ENCODE peak calls at places on chromosome 10, in ten cellular contexts. Q is uterus, M is fibroblast of pulmonary artery, O is thyroid gland, P is HFFc6, H is mesothelial cell of epicardium, R is BE2C, L is fibroblast of the aortic adventitia, A is IMR-90, C is astrocyte of the spinal cord. D is an unnamed sample.

GRCh38 chr10:22253578-22253882 is 35.7 kb upstream of the EBLN1 start:
- DNase-seq in M (no peak), A (no peak), Q (no peak), R (no peak), C (no peak), O (peak), L (no peak), P (no peak), H (no peak), D (no peak)

GRCh38 chr10:16049050-16049449 is 188.7 kb upstream of the MINDY3 start:
- DNase-seq in L (no peak), Q (no peak), H (no peak), C (no peak), A (no peak), M (no peak), P (no peak), R (no peak), O (no peak), D (no peak)

GRCh38 chr10:93916257-93917063 is 22.7 kb downstream of the SLC35G1 start:
- DNase-seq in H (no peak), L (peak), P (peak), A (peak), M (peak), Q (no peak), R (no peak), O (no peak), C (peak), D (no peak)

GRCh38 chr10:102153093-102153620 is 968 bp downstream of the NOLC1 start:
- DNase-seq in O (no peak), Q (no peak), R (no peak), C (peak), A (peak), L (peak), M (no peak), P (no peak), H (no peak), D (no peak)

GRCh38 chr10:103661951-103662405 is 168.5 kb downstream of the NEURL1 start:
- DNase-seq in L (no peak), P (peak), R (no peak), H (no peak), O (peak), M (no peak), C (no peak), Q (no peak), A (no peak), D (no peak)

GRCh38 chr10:71072820-71073205 is 139.6 kb upstream of the UNC5B start:
- DNase-seq in L (no peak), R (no peak), M (no peak), C (no peak), A (no peak), O (no peak), Q (no peak), P (no peak), H (no peak), D (no peak)

GRCh38 chr10:117266400-117266799 is 25.5 kb downstream of the SLC18A2 start:
- DNase-seq in M (no peak), Q (no peak), L (no peak), O (no peak), A (no peak), R (no peak), H (no peak), P (no peak), C (no peak), D (no peak)

GRCh38 chr10:85786401-85786899 is 580.1 kb downstream of the GRID1 start:
- DNase-seq in O (no peak), R (peak), P (no peak), Q (no peak), C (no peak), A (no peak), M (no peak), H (no peak), L (no peak), D (no peak)

GRCh38 chr10:116403740-116404250 is 23.9 kb upstream of the PNLIPRP3 start:
- DNase-seq in C (no peak), O (no peak), L (no peak), P (no peak), M (no peak), R (peak), Q (no peak), A (no peak), H (no peak), D (no peak)

DNA sequence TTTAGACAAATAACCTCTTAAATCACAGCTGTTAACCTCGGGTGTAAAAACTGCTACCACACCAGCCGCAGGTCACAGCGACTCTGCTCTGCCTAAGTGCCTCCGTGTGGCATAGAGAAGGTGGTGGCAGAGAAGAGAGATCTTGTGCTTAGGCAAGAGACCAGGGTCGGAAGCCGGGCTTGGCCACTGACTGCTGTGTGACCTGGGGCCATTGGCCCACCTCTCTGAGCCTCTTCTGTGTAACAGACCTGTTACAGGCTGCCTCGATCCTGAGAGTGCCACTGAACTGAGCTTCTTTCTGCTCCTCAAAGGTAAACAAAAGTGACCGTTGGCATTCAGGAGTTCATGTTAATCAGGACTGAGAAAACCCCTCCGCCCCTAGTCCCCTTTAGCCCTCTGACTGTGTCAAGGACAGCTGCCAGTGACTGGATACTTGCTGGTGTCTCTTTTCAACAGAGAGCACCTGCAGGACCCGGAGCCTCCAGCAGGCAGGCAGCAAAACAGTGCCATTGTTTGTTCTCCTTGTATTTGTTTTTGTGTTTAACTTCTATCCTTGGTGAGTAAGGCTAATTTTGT is 36.5 kb downstream of the ZMIZ1 start:
- DNase-seq in H (no peak), R (no peak), Q (no peak), L (no peak), C (no peak), O (no peak), M (no peak), A (no peak), P (no peak), D (no peak)
- TF ChIP-seq CTCF in H (no peak), R (no peak), Q (peak), L (peak), C (no peak), O (peak), M (no peak), A (no peak), P (peak), D (peak)

GRCh38 chr10:113980408-113981087 is 63.1 kb upstream of the ADRB1 start:
- DNase-seq in O (no peak), P (no peak), H (no peak), Q (no peak), A (no peak), M (no peak), R (no peak), C (no peak), L (no peak), D (no peak)
- TF ChIP-seq CTCF in O (no peak), P (peak), H (no peak), Q (no peak), A (no peak), M (peak), R (peak), C (peak), L (no peak), D (peak)

GRCh38 chr10:121753726-121754476 is 155.7 kb upstream of the FGFR2 start:
- DNase-seq in A (peak), O (no peak), R (no peak), L (peak), Q (no peak), P (peak), C (peak), M (peak), H (no peak), D (peak)
- TF ChIP-seq CTCF in A (peak), O (peak), R (peak), L (peak), Q (no peak), P (peak), C (peak), M (peak), H (peak), D (peak)

GRCh38 chr10:43686414-43686813 is 37.7 kb upstream of the ZNF32 start:
- DNase-seq in Q (no peak), L (no peak), C (no peak), O (no peak), A (no peak), M (no peak), R (no peak), H (no peak), P (no peak), D (no peak)
- TF ChIP-seq CTCF in Q (no peak), L (peak), C (peak), O (no peak), A (no peak), M (peak), R (peak), H (no peak), P (peak), D (peak)

GRCh38 chr10:50552771-50553535 is 70.8 kb downstream of the SGMS1 start:
- DNase-seq in P (peak), Q (no peak), O (no peak), H (no peak), C (no peak), L (no peak), A (peak), M (peak), R (no peak), D (peak)
- TF ChIP-seq CTCF in P (peak), Q (no peak), O (no peak), H (no peak), C (peak), L (peak), A (peak), M (peak), R (peak), D (peak)

GRCh38 chr10:80136134-80136571 is 3.6 kb downstream of the PLAC9 start:
- DNase-seq in O (peak), R (no peak), H (no peak), Q (peak), C (peak), M (peak), A (peak), P (peak), L (peak), D (peak)
- TF ChIP-seq CTCF in O (no peak), R (no peak), H (no peak), Q (no peak), C (no peak), M (no peak), A (no peak), P (no peak), L (no peak), D (no peak)

DNA sequence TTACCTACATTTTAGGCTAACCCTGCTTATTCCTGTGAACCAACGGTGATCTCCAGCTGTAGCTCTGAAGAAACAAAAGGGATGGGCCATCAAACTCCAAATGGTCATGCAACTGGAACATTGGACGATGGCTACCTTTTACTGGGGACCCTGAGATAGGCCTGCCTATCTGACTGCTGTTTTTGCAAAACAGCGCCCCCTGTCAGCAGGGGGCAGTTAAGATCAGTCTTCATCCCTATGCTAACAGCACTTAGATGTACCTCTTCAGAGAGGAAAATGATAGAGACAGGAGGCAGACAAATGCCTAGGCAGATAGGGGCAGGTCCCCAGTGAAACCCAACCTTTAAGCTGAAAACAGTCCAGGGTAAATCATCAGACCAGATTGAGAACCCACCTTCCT is 1085.4 kb upstream of the SORCS1 start:
- DNase-seq in R (no peak), H (no peak), L (no peak), A (no peak), M (no peak), C (no peak), P (no peak), O (no peak), Q (no peak), D (no peak)
- TF ChIP-seq CTCF in R (peak), H (no peak), L (no peak), A (no peak), M (no peak), C (peak), P (peak), O (no peak), Q (no peak), D (peak)

GRCh38 chr10:59970396-59971368 is 64.3 kb upstream of the CCDC6 start:
- DNase-seq in L (no peak), H (no peak), R (no peak), Q (no peak), O (no peak), M (no peak), P (no peak), C (no peak), A (no peak), D (no peak)
- TF ChIP-seq CTCF in L (no peak), H (no peak), R (no peak), Q (no peak), O (no peak), M (no peak), P (no peak), C (no peak), A (no peak), D (no peak)

D was measured in brain microvascular endothelial cell.